ENCODE peak calls at places on chromosomes 4 and X, in ten cellular contexts. R, W, Y, O, B, F, U, D, J and A are unnamed samples.

GRCh38 chrX:96372313-96373046 is 312.2 kb upstream of the DIAPH2 start:
- DNase-seq in R (peak), W (peak), F (no peak), J (peak), D (no peak), Y (no peak), O (peak), U (no peak), B (no peak), A (no peak)

GRCh38 chrX:68532828-68533227 is 34.0 kb downstream of the YIPF6 start:
- DNase-seq in Y (no peak), R (no peak), W (no peak), J (no peak), D (no peak), F (no peak), O (no peak), U (no peak), B (no peak), A (no peak)

GRCh38 chr4:41196633-41197332 is 17.6 kb downstream of the APBB2 start:
- DNase-seq in O (no peak), B (no peak), F (no peak), Y (no peak), D (no peak), W (no peak), R (no peak), J (no peak), U (no peak), A (no peak)

GRCh38 chr4:73869130-73870055 is at the start of gene CXCL1:
- DNase-seq in U (peak), F (peak), O (no peak), J (peak), R (peak), D (peak), B (peak), Y (no peak), W (no peak), A (peak)

GRCh38 chr4:169103966-169104412 is 93.9 kb upstream of the CBR4 start:
- DNase-seq in Y (no peak), W (no peak), U (no peak), J (peak), R (peak), O (no peak), B (no peak), D (no peak), F (no peak), A (no peak)

GRCh38 chrX:129842510-129843208 is 1.0 kb downstream of the ZDHHC9 start:
- DNase-seq in B (peak), R (peak), J (peak), W (no peak), F (no peak), D (peak), U (peak), Y (no peak), O (no peak), A (peak)

GRCh38 chrX:31367816-31368215 is 296.0 kb upstream of the FTHL17 start:
- DNase-seq in Y (no peak), D (no peak), J (no peak), B (no peak), U (no peak), W (no peak), R (no peak), O (no peak), F (no peak), A (no peak)

GRCh38 chr4:84792366-84793301 is 173.9 kb downstream of the WDFY3 start:
- DNase-seq in U (no peak), Y (no peak), D (no peak), O (no peak), F (no peak), J (peak), W (no peak), R (no peak), B (no peak), A (no peak)

GRCh38 chr4:157886650-157887049 is 286.2 kb downstream of the GASK1B start:
- DNase-seq in R (no peak), B (no peak), F (no peak), D (no peak), J (no peak), U (no peak), Y (no peak), O (no peak), W (no peak), A (no peak)

GRCh38 chr4:157004279-157005161 is 32.9 kb upstream of the PDGFC start:
- DNase-seq in R (no peak), F (no peak), Y (no peak), B (no peak), D (no peak), W (no peak), J (no peak), U (no peak), O (no peak), A (no peak)

GRCh38 chrX:70289793-70290770 is at the start of the genes KIF4A and PDZD11:
- DNase-seq in R (peak), W (peak), Y (peak), J (peak), O (peak), D (peak), B (peak), F (peak), U (peak), A (peak)

GRCh38 chrX:30282527-30282926 is 26.7 kb downstream of the NR0B1 start:
- DNase-seq in R (no peak), U (no peak), O (no peak), D (no peak), W (no peak), Y (no peak), J (no peak), B (no peak), F (no peak), A (no peak)

GRCh38 chr4:81359207-81359606 is 112.5 kb downstream of the RASGEF1B start:
- DNase-seq in U (no peak), Y (no peak), W (no peak), O (no peak), J (no peak), D (no peak), R (no peak), F (no peak), B (no peak), A (no peak)

GRCh38 chr4:29558789-29559188 is 1161.4 kb upstream of the PCDH7 start:
- DNase-seq in Y (no peak), F (no peak), U (no peak), J (no peak), B (no peak), W (no peak), R (no peak), D (no peak), O (no peak), A (no peak)

GRCh38 chr4:29549308-29549707 is 1170.9 kb upstream of the PCDH7 start:
- DNase-seq in Y (no peak), O (no peak), R (no peak), W (no peak), U (no peak), B (no peak), D (no peak), F (no peak), J (no peak), A (no peak)

GRCh38 chr4:29551813-29552212 is 1168.4 kb upstream of the PCDH7 start:
- DNase-seq in U (no peak), R (no peak), O (no peak), J (no peak), D (no peak), W (no peak), Y (no peak), F (no peak), B (no peak), A (no peak)

GRCh38 chr4:29559281-29559680 is 1160.9 kb upstream of the PCDH7 start:
- DNase-seq in U (no peak), J (no peak), W (no peak), B (no peak), O (no peak), Y (no peak), D (no peak), F (no peak), R (no peak), A (no peak)

DNA sequence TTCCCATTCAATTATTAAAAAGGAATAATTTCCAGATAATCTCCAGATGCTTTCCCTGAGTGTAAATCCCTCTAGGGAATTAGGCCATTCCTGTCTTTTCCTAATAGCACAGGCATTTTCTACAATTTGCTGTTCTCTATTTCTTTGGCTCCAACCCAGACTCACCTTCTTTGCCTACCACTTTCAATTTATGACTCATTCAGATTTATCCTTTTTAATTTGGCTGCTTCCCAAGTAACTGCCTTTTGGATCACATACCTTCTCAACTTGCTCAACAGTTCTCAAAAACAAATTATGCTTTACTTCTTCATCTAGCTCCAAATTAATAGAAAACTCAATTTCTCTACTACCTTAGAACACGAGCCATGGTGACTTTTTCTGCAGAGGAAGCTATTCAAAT is 1166.3 kb upstream of the PCDH7 start:
- DNase-seq in W (peak), R (no peak), Y (no peak), B (no peak), D (no peak), O (no peak), F (no peak), U (no peak), J (no peak), A (no peak)
- TF ChIP-seq CTCF in W (no peak), R (no peak), Y (no peak), B (no peak), D (no peak), O (no peak), F (no peak), U (no peak), J (no peak), A (no peak)

GRCh38 chr4:4601803-4602369 is 60.0 kb upstream of the STX18 start:
- DNase-seq in D (no peak), O (no peak), W (no peak), Y (no peak), B (no peak), U (no peak), R (no peak), J (no peak), F (no peak), A (peak)
- TF ChIP-seq POLR2AphosphoS5 in D (no peak), O (no peak), W (no peak), Y (no peak), B (no peak), U (no peak), R (no peak), J (no peak), F (no peak), A (no peak)

GRCh38 chr4:119206178-119206577 is 6.3 kb upstream of the USP53 start:
- DNase-seq in R (no peak), B (no peak), D (no peak), U (no peak), O (no peak), Y (no peak), J (no peak), F (no peak), W (no peak), A (no peak)
- H3K27ac ChIP-seq in R (no peak), B (no peak), D (no peak), U (peak), O (no peak), Y (no peak), J (no peak), F (peak), W (no peak), A (no peak)

GRCh38 chrX:727738-728621 is 97.4 kb downstream of the SHOX start:
- DNase-seq in U (peak), J (no peak), O (no peak), B (no peak), Y (no peak), R (peak), D (no peak), W (peak), F (no peak), A (no peak)
- TF ChIP-seq CTCF in U (no peak), J (peak), O (no peak), B (no peak), Y (no peak), R (peak), D (no peak), W (peak), F (no peak), A (no peak)

GRCh38 chrX:41381685-41382084 is 47.7 kb downstream of the DDX3X start:
- DNase-seq in F (peak), B (peak), R (peak), O (no peak), U (peak), Y (no peak), D (no peak), J (no peak), W (peak), A (peak)
- TF ChIP-seq POLR2AphosphoS5 in F (no peak), B (no peak), R (no peak), O (no peak), U (no peak), Y (no peak), D (no peak), J (no peak), W (peak), A (no peak)

DNA sequence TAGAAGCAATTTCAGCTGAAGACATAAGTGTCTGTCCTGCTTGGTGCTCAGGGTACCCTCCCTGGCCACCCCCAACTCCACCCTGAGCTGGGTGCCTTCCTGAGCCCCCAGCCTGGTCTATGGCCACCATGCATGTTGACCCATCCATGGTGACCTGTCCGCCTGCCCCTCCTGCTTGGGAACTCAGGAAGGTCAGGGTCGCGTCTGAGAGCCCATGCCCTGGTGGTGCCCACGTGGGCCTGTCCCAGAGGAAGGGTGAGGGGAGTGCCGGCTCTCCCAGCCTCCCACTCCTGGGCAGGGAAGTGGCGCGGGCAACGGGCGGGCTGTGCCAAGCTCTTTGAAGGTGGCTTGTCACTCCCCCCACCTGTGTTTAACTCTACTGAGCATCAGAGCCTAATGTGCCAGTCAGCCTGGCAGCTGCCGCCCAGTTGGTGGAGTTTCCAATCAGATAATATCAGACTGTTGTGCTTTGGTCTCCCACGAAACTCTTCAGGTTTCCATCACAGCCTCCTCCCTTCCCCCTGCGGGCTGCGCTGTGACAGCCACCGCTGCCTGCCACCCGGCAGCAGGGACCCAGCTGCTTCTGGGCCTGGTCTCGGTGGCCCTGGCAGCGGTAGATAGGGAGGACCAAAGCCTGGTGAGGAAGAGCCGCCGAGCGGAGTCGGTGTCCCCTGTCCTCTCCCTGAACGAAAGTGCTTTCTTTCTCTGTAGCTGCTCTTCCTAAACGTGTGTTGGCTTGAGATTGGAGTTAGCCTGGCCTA is 4.8 kb downstream of the SH3BP2 start:
- DNase-seq in F (peak), D (peak), W (no peak), J (peak), Y (peak), R (no peak), B (peak), O (no peak), U (peak), A (peak)
- H3K27ac ChIP-seq in F (peak), D (peak), W (no peak), J (peak), Y (peak), R (peak), B (peak), O (peak), U (peak), A (peak)